ENCODE peak calls at places on chromosomes 4 and X, in seven cellular contexts. One of them, this sample, is unnamed.

GRCh38 chrX:39814391-39814790 is 283.4 kb downstream of the BCOR start:
- DNase-seq in T-cell: peak
- DNase-seq in NCI-H748 treated with DMSO at 0.1 percent for 48 hours: peak
- DNase-seq in nucleus accumbens: no peak
- DNase-seq in esophagus muscularis mucosa: no peak
- DNase-seq in left kidney: peak
- DNase-seq in NCI-H2081: peak
- DNase-seq in this sample: peak

GRCh38 chrX:24314019-24314635 is at the start of gene SUPT20HL2:
- DNase-seq in T-cell: no peak
- DNase-seq in NCI-H748 treated with DMSO at 0.1 percent for 48 hours: no peak
- DNase-seq in nucleus accumbens: no peak
- DNase-seq in esophagus muscularis mucosa: no peak
- DNase-seq in left kidney: no peak
- DNase-seq in NCI-H2081: no peak
- DNase-seq in this sample: no peak

GRCh38 chr4:47383829-47384427 is 79.6 kb downstream of the COMMD8 start:
- DNase-seq in T-cell: no peak
- DNase-seq in NCI-H748 treated with DMSO at 0.1 percent for 48 hours: peak
- DNase-seq in nucleus accumbens: no peak
- DNase-seq in esophagus muscularis mucosa: no peak
- DNase-seq in left kidney: peak
- DNase-seq in NCI-H2081: peak
- DNase-seq in this sample: peak

GRCh38 chr4:40840985-40841571 is 91.3 kb downstream of the NSUN7 start:
- DNase-seq in T-cell: peak
- DNase-seq in NCI-H748 treated with DMSO at 0.1 percent for 48 hours: peak
- DNase-seq in nucleus accumbens: peak
- DNase-seq in esophagus muscularis mucosa: no peak
- DNase-seq in left kidney: peak
- DNase-seq in NCI-H2081: peak
- DNase-seq in this sample: peak

GRCh38 chr4:166091914-166092510 is 219.0 kb downstream of the TLL1 start:
- DNase-seq in T-cell: no peak
- DNase-seq in NCI-H748 treated with DMSO at 0.1 percent for 48 hours: peak
- DNase-seq in nucleus accumbens: no peak
- DNase-seq in esophagus muscularis mucosa: no peak
- DNase-seq in left kidney: peak
- DNase-seq in NCI-H2081: peak
- DNase-seq in this sample: peak

GRCh38 chr4:86878640-86879039 is 13.6 kb downstream of the C4orf36 start:
- DNase-seq in T-cell: no peak
- DNase-seq in NCI-H748 treated with DMSO at 0.1 percent for 48 hours: no peak
- DNase-seq in nucleus accumbens: no peak
- DNase-seq in esophagus muscularis mucosa: no peak
- DNase-seq in left kidney: no peak
- DNase-seq in NCI-H2081: no peak
- DNase-seq in this sample: no peak

GRCh38 chr4:76523593-76523992 is 88.6 kb downstream of the SHROOM3 start:
- DNase-seq in T-cell: no peak
- DNase-seq in NCI-H748 treated with DMSO at 0.1 percent for 48 hours: no peak
- DNase-seq in nucleus accumbens: no peak
- DNase-seq in esophagus muscularis mucosa: no peak
- DNase-seq in left kidney: no peak
- DNase-seq in NCI-H2081: no peak
- DNase-seq in this sample: no peak

GRCh38 chr4:154741877-154742851 is 1.6 kb upstream of the LRAT start:
- DNase-seq in T-cell: no peak
- DNase-seq in NCI-H748 treated with DMSO at 0.1 percent for 48 hours: no peak
- DNase-seq in nucleus accumbens: no peak
- DNase-seq in esophagus muscularis mucosa: no peak
- DNase-seq in left kidney: peak
- DNase-seq in NCI-H2081: no peak
- DNase-seq in this sample: no peak

GRCh38 chr4:13546855-13547562 is 2.7 kb upstream of the NKX3-2 start:
- DNase-seq in T-cell: no peak
- DNase-seq in NCI-H748 treated with DMSO at 0.1 percent for 48 hours: no peak
- DNase-seq in nucleus accumbens: no peak
- DNase-seq in esophagus muscularis mucosa: no peak
- DNase-seq in left kidney: peak
- DNase-seq in NCI-H2081: peak
- DNase-seq in this sample: no peak

GRCh38 chrX:19709812-19710518 is 177.4 kb downstream of the SH3KBP1 start:
- DNase-seq in T-cell: no peak
- DNase-seq in NCI-H748 treated with DMSO at 0.1 percent for 48 hours: no peak
- DNase-seq in nucleus accumbens: no peak
- DNase-seq in esophagus muscularis mucosa: no peak
- DNase-seq in left kidney: no peak
- DNase-seq in NCI-H2081: no peak
- DNase-seq in this sample: no peak

GRCh38 chrX:154486052-154486395 is 391 bp downstream of the UBL4A start:
- DNase-seq in T-cell: no peak
- DNase-seq in NCI-H748 treated with DMSO at 0.1 percent for 48 hours: no peak
- DNase-seq in nucleus accumbens: no peak
- DNase-seq in esophagus muscularis mucosa: no peak
- DNase-seq in left kidney: no peak
- DNase-seq in NCI-H2081: no peak
- DNase-seq in this sample: no peak

GRCh38 chr4:158003212-158003611 is 169.6 kb downstream of the GASK1B start:
- DNase-seq in T-cell: no peak
- DNase-seq in NCI-H748 treated with DMSO at 0.1 percent for 48 hours: no peak
- DNase-seq in nucleus accumbens: no peak
- DNase-seq in esophagus muscularis mucosa: no peak
- DNase-seq in left kidney: no peak
- DNase-seq in NCI-H2081: no peak
- DNase-seq in this sample: no peak

GRCh38 chrX:15157624-15158023 is 112.3 kb downstream of the ASB9 start:
- DNase-seq in T-cell: no peak
- DNase-seq in NCI-H748 treated with DMSO at 0.1 percent for 48 hours: no peak
- DNase-seq in nucleus accumbens: no peak
- DNase-seq in esophagus muscularis mucosa: no peak
- DNase-seq in left kidney: no peak
- DNase-seq in NCI-H2081: no peak
- DNase-seq in this sample: no peak

GRCh38 chr4:94803181-94803580 is 45.4 kb downstream of the BMPR1B start:
- DNase-seq in T-cell: no peak
- DNase-seq in NCI-H748 treated with DMSO at 0.1 percent for 48 hours: no peak
- DNase-seq in nucleus accumbens: no peak
- DNase-seq in esophagus muscularis mucosa: no peak
- DNase-seq in left kidney: no peak
- DNase-seq in NCI-H2081: no peak
- DNase-seq in this sample: no peak

This sample was measured in COR-L47.